ENCODE peak calls at places on chromosomes 5 and 9, in six cellular contexts. K is breast epithelium, X is right lobe of liver, C is mammary epithelial cell, D is fibroblast of the aortic adventitia, Y is cardiac muscle cell. P is an unnamed sample.

GRCh38 chr5:132750471-132751230 is 3.4 kb downstream of the CCNI2 start:
- DNase-seq in K (peak; percentile 8), X (no peak), C (no peak), D (no peak), Y (no peak), P (no peak)

GRCh38 chr9:76077537-76077936 is 187.1 kb downstream of the PCSK5 start:
- DNase-seq in K (no peak), X (no peak), C (no peak), D (no peak), Y (no peak), P (no peak)

GRCh38 chr5:61447780-61448495 is 115.9 kb downstream of the ZSWIM6 start:
- DNase-seq in K (no peak), X (no peak), C (no peak), D (no peak), Y (no peak), P (no peak)

GRCh38 chr9:108478871-108479332 is 376.9 kb downstream of the ACTL7B start:
- DNase-seq in K (no peak), X (no peak), C (peak; percentile 93), D (peak; percentile 93), Y (no peak), P (no peak)

GRCh38 chr5:130141689-130142320 is 237.5 kb downstream of the CHSY3 start:
- DNase-seq in K (no peak), X (peak; percentile 38), C (peak; percentile 60), D (peak; percentile 55), Y (peak; percentile 70), P (no peak)

GRCh38 chr5:14068136-14068535 is 75.0 kb upstream of the TRIO start:
- DNase-seq in K (no peak), X (no peak), C (no peak), D (peak; percentile 44), Y (peak; percentile 23), P (no peak)

GRCh38 chr5:150321211-150321610 is 18.5 kb upstream of the ARSI start:
- DNase-seq in K (no peak), X (no peak), C (no peak), D (no peak), Y (no peak), P (no peak)

GRCh38 chr5:69230181-69230580 is 4.5 kb upstream of the CDK7 start:
- DNase-seq in K (no peak), X (no peak), C (peak; percentile 53), D (no peak), Y (no peak), P (no peak)

GRCh38 chr5:40584054-40584453 is 95.7 kb upstream of the PTGER4 start:
- DNase-seq in K (no peak), X (no peak), C (no peak), D (no peak), Y (no peak), P (no peak)

GRCh38 chr5:180135128-180135955 is 63.8 kb upstream of the RNF130 start:
- DNase-seq in K (peak; percentile 26), X (no peak), C (peak; percentile 90), D (peak; percentile 27), Y (no peak), P (peak; percentile 12)

GRCh38 chr5:55232194-55232984 is 1.0 kb downstream of the CCNO start:
- DNase-seq in K (no peak), X (peak; percentile 52), C (peak; percentile 77), D (peak; percentile 11), Y (peak; percentile 43), P (peak; percentile 47)

GRCh38 chr9:88852794-88853193 is 138.5 kb upstream of the S1PR3 start:
- DNase-seq in K (no peak), X (no peak), C (peak; percentile 92), D (peak; percentile 82), Y (no peak), P (no peak)

DNA sequence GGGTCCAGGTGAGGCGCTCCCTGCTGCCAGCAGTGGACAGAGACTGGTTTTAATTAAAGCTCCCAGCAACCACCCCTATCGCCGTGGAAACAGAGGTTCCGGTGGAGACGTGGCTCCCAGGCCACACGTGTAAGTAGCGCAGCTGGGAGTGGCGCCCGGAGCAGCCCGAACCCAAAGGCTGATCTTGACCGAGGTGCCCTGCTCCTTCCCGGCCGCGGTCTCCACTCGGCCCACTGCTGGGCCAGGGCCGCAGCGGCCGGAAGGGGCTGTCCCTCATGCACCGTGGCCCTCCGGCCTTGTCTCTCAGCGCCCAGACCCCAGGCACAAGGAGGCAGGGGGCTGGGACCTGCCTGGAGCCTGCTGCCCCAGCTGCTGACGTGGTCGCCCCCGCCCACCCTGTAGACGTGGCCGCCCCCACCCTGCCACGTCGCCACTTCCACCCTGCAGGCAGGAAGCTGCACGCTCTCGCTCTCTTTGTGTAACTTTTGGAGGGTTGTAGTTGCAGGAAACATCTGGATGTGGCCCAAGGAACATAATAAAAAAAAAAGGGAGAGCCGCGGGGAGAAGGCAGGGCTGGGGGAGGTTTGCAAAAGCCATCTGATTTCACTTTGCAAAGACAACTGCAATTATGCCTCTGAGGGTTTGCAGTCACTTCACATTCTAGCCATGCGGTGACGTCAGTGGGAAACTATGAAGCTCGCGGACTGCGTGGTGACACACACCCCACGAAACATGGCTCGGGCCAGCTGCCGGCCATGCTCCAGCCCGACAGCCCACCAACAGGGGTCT is 129.9 kb downstream of the RXRA start:
- DNase-seq in K (peak; percentile 84), X (peak; percentile 87), C (peak; percentile 73), D (peak; percentile 99), Y (no peak), P (peak; percentile 73)
- H3K4me3 ChIP-seq in K (peak overlapping the region; percentile 46), X (no peak overlapping the region), C (peak overlapping the region; percentile 13), D (peak overlapping the region; percentile 25), Y (no peak overlapping the region), P (peak overlapping the region; percentile 28)

GRCh38 chr9:116151966-116152381 is 1.6 kb upstream of the PAPPA start:
- DNase-seq in K (no peak), X (no peak), C (peak; percentile 23), D (peak; percentile 95), Y (no peak), P (no peak)

GRCh38 chr9:116154334-116154975 is 864 bp downstream of the PAPPA start:
- DNase-seq in K (no peak), X (peak; percentile 21), C (no peak), D (no peak), Y (peak; percentile 76), P (no peak)

GRCh38 chr9:116152390-116152789 is 1.2 kb upstream of the PAPPA start:
- DNase-seq in K (no peak), X (no peak), C (peak; percentile 19), D (no peak), Y (peak; percentile 25), P (no peak)

GRCh38 chr9:116153765-116154333 is at the start of gene PAPPA:
- DNase-seq in K (no peak), X (no peak), C (no peak), D (no peak), Y (no peak), P (no peak)

GRCh38 chr9:116152941-116153764 is 438 bp upstream of the PAPPA start:
- DNase-seq in K (no peak), X (no peak), C (no peak), D (peak; percentile 86), Y (no peak), P (no peak)
- H3K4me3 ChIP-seq in K (peak overlapping the region; percentile 58), X (no peak overlapping the region), C (no peak overlapping the region), D (peak overlapping the region; percentile 89), Y (peak overlapping the region; percentile 73), P (no peak overlapping the region)

DNA sequence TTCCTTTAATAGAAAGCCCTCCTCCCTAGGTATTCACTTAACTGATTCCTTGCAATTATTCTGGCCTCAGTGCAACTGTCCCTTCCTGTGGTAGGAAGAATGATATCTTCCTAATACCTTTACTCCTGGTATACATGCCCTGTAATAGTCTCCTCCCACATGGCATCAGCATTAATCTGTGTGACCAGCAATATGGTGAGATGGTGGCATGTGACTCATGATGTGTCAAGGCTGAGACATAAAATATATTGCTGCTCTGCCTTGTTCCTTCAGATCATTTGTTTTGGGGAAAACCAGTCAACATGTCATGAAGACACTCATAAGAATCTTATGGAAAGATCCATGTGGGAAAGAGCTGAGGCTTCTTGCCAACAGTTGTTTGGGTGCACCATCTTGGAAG is 149.1 kb upstream of the TRPM3 start:
- DNase-seq in K (no peak), X (no peak), C (peak; percentile 40), D (no peak), Y (no peak), P (no peak)
- H3K4me3 ChIP-seq in K (no peak overlapping the region), X (no peak overlapping the region), C (no peak overlapping the region), D (no peak overlapping the region), Y (no peak overlapping the region), P (no peak overlapping the region)

DNA sequence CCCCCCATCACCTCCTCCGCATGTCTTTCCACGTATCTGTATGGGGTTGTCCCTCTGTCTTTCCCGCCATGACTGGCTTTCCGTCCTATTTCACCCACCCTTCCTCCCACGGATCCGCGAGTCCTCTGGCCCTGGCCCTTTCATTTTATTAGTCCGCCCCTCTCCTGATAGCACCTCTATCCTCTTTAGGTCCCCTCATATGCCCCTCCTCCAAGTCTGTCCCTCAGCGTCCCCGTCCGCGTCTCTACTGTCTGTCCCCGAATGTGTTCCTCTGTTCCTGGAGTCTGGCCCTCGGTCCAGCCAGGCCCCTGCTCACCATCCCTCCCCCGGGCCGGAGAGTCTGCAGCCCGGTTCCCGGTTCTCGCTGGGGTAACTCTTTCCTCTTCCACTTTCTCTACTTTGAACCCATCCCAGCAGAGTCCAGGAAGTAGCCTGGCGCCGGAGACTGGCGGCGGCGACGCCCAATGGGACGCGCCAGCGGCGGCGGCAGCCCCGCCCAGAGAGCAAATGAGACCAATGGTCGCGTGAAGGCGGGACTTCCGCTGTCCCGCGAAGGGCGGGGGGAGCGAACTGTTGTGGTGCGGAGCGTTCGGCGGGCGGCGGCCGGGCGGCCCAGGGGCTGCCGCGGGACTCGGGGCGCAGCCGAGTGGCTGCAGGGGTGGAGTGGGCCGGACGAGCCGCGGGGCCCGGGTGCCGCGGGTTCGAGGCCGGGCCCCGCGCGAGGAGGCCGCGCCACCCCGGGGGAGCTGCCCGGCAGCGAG is at the start of gene SAP30L:
- DNase-seq in K (peak; percentile 92), X (peak; percentile 96), C (peak; percentile 95), D (peak; percentile 91), Y (peak; percentile 96), P (peak; percentile 97)
- H3K4me3 ChIP-seq in K (peak within 1 kb of the TSS; percentile 98), X (peak within 1 kb of the TSS; percentile 73), C (peak within 1 kb of the TSS; percentile 65), D (peak within 1 kb of the TSS; percentile 92), Y (peak within 1 kb of the TSS; percentile 97), P (peak within 1 kb of the TSS; percentile 90)

GRCh38 chr5:72283358-72283757 is 36.7 kb downstream of the MRPS27 start:
- DNase-seq in K (no peak), X (no peak), C (no peak), D (peak; percentile 31), Y (no peak), P (no peak)

GRCh38 chr5:72282878-72283277 is 37.2 kb downstream of the MRPS27 start:
- DNase-seq in K (no peak), X (no peak), C (no peak), D (peak; percentile 86), Y (no peak), P (no peak)

GRCh38 chr5:72286798-72287197 is 33.2 kb downstream of the MRPS27 start:
- DNase-seq in K (no peak), X (no peak), C (no peak), D (no peak), Y (no peak), P (no peak)

GRCh38 chr5:72284674-72285424 is 35.2 kb downstream of the MRPS27 start:
- DNase-seq in K (no peak), X (no peak), C (no peak), D (no peak), Y (no peak), P (no peak)

DNA sequence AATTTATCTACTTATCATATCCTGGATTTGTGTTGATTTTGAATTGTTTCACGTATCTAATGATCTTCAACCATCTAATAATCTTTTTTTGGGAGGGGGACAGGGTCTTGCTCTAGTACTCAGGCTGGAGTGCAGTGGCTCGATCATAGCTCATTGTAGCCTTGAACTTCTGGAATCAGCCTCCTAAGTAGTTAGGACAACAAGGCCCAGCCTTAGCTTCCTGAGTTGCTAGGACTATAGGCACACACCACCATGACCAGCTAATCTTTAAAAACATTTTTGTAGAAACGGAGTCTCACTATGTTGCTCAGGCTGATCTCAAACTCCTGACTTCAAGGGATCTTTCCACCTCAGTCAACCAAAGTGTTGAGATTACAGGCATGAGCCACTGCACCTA is 34.6 kb downstream of the MRPS27 start:
- DNase-seq in K (no peak), X (no peak), C (no peak), D (no peak), Y (no peak), P (no peak)
- H3K4me3 ChIP-seq in K (no peak overlapping the region), X (no peak overlapping the region), C (no peak overlapping the region), D (no peak overlapping the region), Y (no peak overlapping the region), P (no peak overlapping the region)